ENCODE peak calls at places on chromosomes 2 and 18, in four cellular contexts. N, S, W and R are unnamed samples.

GRCh38 chr2:236633764-236634163 is 64.1 kb downstream of the ACKR3 start:
- DNase-seq in N (no peak), S (no peak), W (no peak), R (no peak)

GRCh38 chr18:49041677-49042570 is 91.2 kb upstream of the SMAD7 start:
- DNase-seq in W (peak; percentile 72), S (peak; percentile 65), N (no peak), R (peak; percentile 41)

GRCh38 chr2:1681017-1681318 is 63.3 kb downstream of the PXDN start:
- DNase-seq in S (no peak), N (no peak), W (no peak), R (no peak)

GRCh38 chr2:169178364-169178763 is 109.0 kb downstream of the DHRS9 start:
- DNase-seq in S (no peak), W (no peak), N (no peak), R (no peak)

GRCh38 chr2:65067806-65068553 is 11.8 kb downstream of the CEP68 start:
- DNase-seq in W (no peak), S (no peak), N (no peak), R (no peak)

GRCh38 chr2:173021939-173022371 is 53.7 kb upstream of the MAP3K20 start:
- DNase-seq in S (no peak), W (no peak), N (no peak), R (peak; percentile 73)

GRCh38 chr18:3984163-3984757 is 470.8 kb downstream of the DLGAP1 start:
- DNase-seq in W (no peak), S (no peak), N (no peak), R (no peak)

GRCh38 chr2:150167711-150168110 is 319.8 kb downstream of the RND3 start:
- DNase-seq in S (no peak), N (no peak), W (no peak), R (peak; percentile 7)

GRCh38 chr2:43251171-43251731 is 24.8 kb upstream of the ZFP36L2 start:
- DNase-seq in N (no peak), W (peak; percentile 45), S (no peak), R (no peak)

GRCh38 chr2:240619506-240620148 is 5.7 kb upstream of the GPR35 start:
- DNase-seq in S (peak; percentile 22), N (no peak), W (no peak), R (no peak)

GRCh38 chr18:77006305-77007175 is 126.0 kb downstream of the MBP start:
- DNase-seq in S (no peak), W (no peak), N (no peak), R (no peak)

GRCh38 chr2:133040175-133040574 is 370.2 kb upstream of the LYPD1 start:
- DNase-seq in S (no peak), N (no peak), W (no peak), R (no peak)

GRCh38 chr2:5782103-5782502 is 89.9 kb downstream of the SOX11 start:
- DNase-seq in W (no peak), N (no peak), S (no peak), R (no peak)

GRCh38 chr2:121098556-121098955 is 186.4 kb downstream of the TFCP2L1 start:
- DNase-seq in W (no peak), N (no peak), S (no peak), R (no peak)

GRCh38 chr2:25546852-25547251 is 126.5 kb downstream of the DTNB start:
- DNase-seq in N (no peak), W (no peak), S (no peak), R (no peak)

GRCh38 chr2:54830546-54830945 is 107.1 kb downstream of the EML6 start:
- DNase-seq in N (no peak), W (no peak), S (no peak), R (no peak)

GRCh38 chr2:4499316-4499715 is 795.9 kb downstream of the DCDC2C start:
- DNase-seq in N (no peak), S (no peak), W (peak; percentile 19), R (peak; percentile 54)

GRCh38 chr2:219707496-219708285 is 80.3 kb downstream of the SLC4A3 start:
- DNase-seq in S (no peak), W (no peak), N (no peak), R (no peak)

GRCh38 chr2:46502291-46502690 is 22.9 kb downstream of the TMEM247 start:
- DNase-seq in W (no peak), N (no peak), S (no peak), R (no peak)

GRCh38 chr18:63199743-63200241 is 119.8 kb downstream of the BCL2 start:
- DNase-seq in N (no peak), S (no peak), W (no peak), R (no peak)

GRCh38 chr2:230418341-230419016 is 2.5 kb downstream of the SP100 start:
- DNase-seq in N (no peak), W (no peak), S (no peak), R (no peak)

GRCh38 chr18:11992096-11992785 is 10.9 kb downstream of the IMPA2 start:
- DNase-seq in N (no peak), W (no peak), S (no peak), R (no peak)

GRCh38 chr2:29706171-29706690 is 215.2 kb downstream of the ALK start:
- DNase-seq in S (no peak), N (no peak), W (no peak), R (no peak)

GRCh38 chr18:6623278-6623677 is 106.2 kb upstream of the ARHGAP28 start:
- DNase-seq in N (no peak), S (no peak), W (no peak), R (no peak)

GRCh38 chr2:236446521-236446920 is 123.1 kb upstream of the ACKR3 start:
- DNase-seq in N (no peak), S (no peak), W (no peak), R (no peak)

GRCh38 chr2:38146917-38147307 is 71.0 kb upstream of the CYP1B1 start:
- DNase-seq in W (peak; percentile 98), N (no peak), S (peak; percentile 78), R (peak; percentile 77)

GRCh38 chr2:26346454-26347053 is at the start of gene ADGRF3:
- DNase-seq in W (peak; percentile 80), S (peak; percentile 46), N (peak; percentile 35), R (peak; percentile 68)

GRCh38 chr2:217638031-217638430 is 364.8 kb downstream of the TNS1 start:
- DNase-seq in W (no peak), S (no peak), N (no peak), R (no peak)

GRCh38 chr2:24816884-24817283 is 23.7 kb downstream of the CENPO start:
- DNase-seq in N (no peak), W (no peak), S (no peak), R (no peak)

GRCh38 chr2:130393318-130393910 is 37.6 kb downstream of the PTPN18 start:
- DNase-seq in S (no peak), N (no peak), W (peak; percentile 96), R (peak; percentile 64)

GRCh38 chr2:85768713-85769112 is 14.9 kb downstream of the ATOH8 start:
- DNase-seq in S (no peak), N (no peak), W (no peak), R (no peak)

GRCh38 chr18:68925268-68925667 is 127.4 kb downstream of the CCDC102B start:
- DNase-seq in N (peak; percentile 6), W (peak; percentile 69), S (no peak), R (no peak)

GRCh38 chr18:70377857-70378701 is 89.2 kb downstream of the SOCS6 start:
- DNase-seq in W (no peak), S (no peak), N (no peak), R (no peak)

GRCh38 chr18:70384181-70384790 is 95.4 kb downstream of the SOCS6 start:
- DNase-seq in S (no peak), N (no peak), W (no peak), R (no peak)

GRCh38 chr18:70382992-70383717 is 94.3 kb downstream of the SOCS6 start:
- DNase-seq in N (no peak), S (no peak), W (no peak), R (no peak)

GRCh38 chr18:70382032-70382431 is 93.2 kb downstream of the SOCS6 start:
- DNase-seq in W (no peak), N (no peak), S (no peak), R (no peak)

GRCh38 chr18:70380915-70381896 is 92.4 kb downstream of the SOCS6 start:
- DNase-seq in N (peak; percentile 50), W (peak; percentile 47), S (peak; percentile 55), R (peak; percentile 45)
- H2BK120ac ChIP-seq in N (no peak overlapping the region), W (no peak overlapping the region), S (no peak overlapping the region), R (no peak overlapping the region)

DNA sequence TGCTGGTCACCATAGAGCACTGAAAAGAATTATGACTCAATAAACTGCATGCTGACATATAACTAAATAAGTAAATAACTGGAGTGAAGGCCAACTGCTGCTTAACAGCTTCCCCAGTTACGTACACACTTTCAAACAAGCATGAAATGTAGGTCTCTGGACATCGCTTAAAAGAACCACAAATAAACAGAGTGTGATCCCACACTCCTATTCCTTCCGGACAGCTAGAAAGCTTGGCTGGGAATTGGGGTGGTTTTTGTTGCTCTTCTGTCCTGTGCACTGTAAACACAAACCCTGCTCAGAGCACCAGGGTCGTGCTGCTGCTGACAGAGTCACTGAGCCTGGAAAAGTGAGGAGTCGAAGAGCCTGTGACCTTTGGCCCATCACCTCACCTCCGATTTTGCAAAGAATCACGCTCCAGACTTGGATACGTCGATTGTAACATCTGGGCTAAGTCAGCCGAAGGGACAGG is 162.7 kb upstream of the NT5C1B start:
- DNase-seq in S (no peak), W (no peak), N (no peak), R (no peak)
- H2BK120ac ChIP-seq in S (no peak overlapping the region), W (no peak overlapping the region), N (no peak overlapping the region), R (no peak overlapping the region)

GRCh38 chr2:174965551-174965950 is 39.6 kb downstream of the CHN1 start:
- DNase-seq in W (no peak), S (no peak), N (no peak), R (no peak)

GRCh38 chr2:174967086-174967485 is 38.1 kb downstream of the CHN1 start:
- DNase-seq in W (peak; percentile 40), S (no peak), N (no peak), R (no peak)

GRCh38 chr2:174964404-174964803 is 40.8 kb downstream of the CHN1 start:
- DNase-seq in N (peak; percentile 58), S (no peak), W (peak; percentile 76), R (no peak)

GRCh38 chr2:174965992-174966789 is 39.0 kb downstream of the CHN1 start:
- DNase-seq in N (no peak), S (no peak), W (peak; percentile 37), R (no peak)

DNA sequence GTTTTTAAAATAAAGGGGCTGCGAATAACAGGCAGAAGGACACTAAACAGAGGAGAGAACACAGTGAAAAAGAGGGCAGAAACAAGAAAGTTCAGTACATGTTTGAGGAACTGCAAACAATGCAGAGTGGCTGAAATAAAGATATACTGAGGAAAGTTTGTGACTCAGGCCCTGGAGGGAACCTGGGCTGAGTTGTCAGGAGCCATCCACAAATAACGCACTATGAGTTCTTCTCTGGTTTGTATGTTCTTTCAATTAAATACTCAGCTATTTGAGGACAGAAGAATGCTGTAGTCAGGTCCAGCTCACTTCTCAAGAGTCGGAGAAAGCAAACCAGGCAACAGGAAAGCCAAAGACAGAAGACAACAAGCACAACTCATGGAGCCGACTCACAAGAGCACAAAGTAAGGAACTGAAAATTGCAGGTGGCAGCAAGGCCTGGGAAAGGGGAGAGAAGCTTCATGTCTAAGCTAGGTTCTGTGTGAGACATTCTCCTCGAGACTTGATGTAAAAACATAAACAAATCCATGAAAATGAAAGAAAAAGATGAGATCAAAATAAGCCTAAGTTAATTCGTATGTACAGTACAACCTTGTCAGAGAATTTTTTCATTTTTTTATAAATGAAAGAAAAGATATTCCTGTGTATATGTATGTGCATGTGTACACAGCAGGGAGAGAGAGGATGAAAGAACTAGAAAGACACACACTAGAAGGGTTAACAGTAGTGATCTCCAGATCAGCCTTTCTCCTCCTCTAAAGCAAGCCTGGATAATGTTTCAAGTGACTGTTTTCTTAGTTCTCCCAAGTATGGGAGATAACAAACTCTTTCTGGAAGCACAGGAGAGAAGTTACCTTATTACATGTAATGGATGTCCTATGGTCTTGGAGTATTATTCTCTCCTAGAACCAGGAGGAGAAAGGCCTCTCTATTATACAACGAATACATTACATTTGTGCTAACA is 41.5 kb downstream of the CHN1 start:
- DNase-seq in W (peak; percentile 58), S (no peak), N (no peak), R (no peak)
- H2BK120ac ChIP-seq in W (no peak overlapping the region), S (no peak overlapping the region), N (no peak overlapping the region), R (no peak overlapping the region)

GRCh38 chr2:226514895-226515294 is 284.7 kb downstream of the IRS1 start:
- DNase-seq in S (no peak), N (no peak), W (no peak), R (no peak)
- H2BK120ac ChIP-seq in S (no peak overlapping the region), N (no peak overlapping the region), W (no peak overlapping the region), R (no peak overlapping the region)